ENCODE peak calls at places on chromosomes 1 and 21, in five cellular contexts. G is astrocyte of the spinal cord, Q is heart right ventricle, V is endodermal cell, Y is AG09309. E is an unnamed sample.
A peak's percentile ranks its signal among the peaks of the same experiment; 100 is the strongest.

GRCh38 chr1:65233757-65234156 is 75.6 kb upstream of the DNAJC6 start:
- DNase-seq in G (no peak), Q (no peak), V (no peak), Y (no peak), E (no peak)

GRCh38 chr1:6245869-6246496 is 2.0 kb downstream of the HES3 start:
- DNase-seq in G (peak; percentile 21), Q (no peak), V (peak; percentile 97), Y (no peak), E (no peak)

GRCh38 chr1:151547119-151547899 is 7.2 kb downstream of the TUFT1 start:
- DNase-seq in G (peak; percentile 88), Q (no peak), V (peak; percentile 93), Y (peak; percentile 87), E (peak; percentile 35)

GRCh38 chr21:43317254-43317748 is 109.6 kb downstream of the SIK1 start:
- DNase-seq in G (no peak), Q (no peak), V (no peak), Y (no peak), E (no peak)

GRCh38 chr1:160741092-160741501 is 2.0 kb downstream of the SLAMF7 start:
- DNase-seq in G (no peak), Q (no peak), V (no peak), Y (no peak), E (no peak)

GRCh38 chr1:236099622-236100021 is 34.7 kb upstream of the NID1 start:
- DNase-seq in G (no peak), Q (no peak), V (no peak), Y (no peak), E (no peak)

GRCh38 chr1:68010094-68010493 is 40.3 kb downstream of the DIRAS3 start:
- DNase-seq in G (peak; percentile 60), Q (no peak), V (no peak), Y (no peak), E (no peak)

GRCh38 chr1:20981903-20982695 is 194.6 kb downstream of the EIF4G3 start:
- DNase-seq in G (peak; percentile 46), Q (no peak), V (no peak), Y (no peak), E (no peak)

GRCh38 chr1:151991663-151992344 is 1.9 kb downstream of the S100A10 start:
- DNase-seq in G (no peak), Q (no peak), V (no peak), Y (no peak), E (no peak)

GRCh38 chr1:32939655-32940371 is 24.8 kb downstream of the RNF19B start:
- DNase-seq in G (peak; percentile 86), Q (no peak), V (no peak), Y (peak; percentile 91), E (no peak)

GRCh38 chr1:13992489-13993285 is 292.7 kb downstream of the PRDM2 start:
- DNase-seq in G (peak; percentile 68), Q (no peak), V (no peak), Y (no peak), E (no peak)

GRCh38 chr1:54323324-54323739 is 82.9 kb downstream of the SSBP3 start:
- DNase-seq in G (no peak), Q (no peak), V (peak; percentile 82), Y (no peak), E (peak; percentile 45)
- TF ChIP-seq CTCF in G (no peak), Q (no peak), V (peak; percentile 64), Y (no peak), E (no peak)

GRCh38 chr1:47911892-47912291 is 85.3 kb downstream of the TRABD2B start:
- DNase-seq in G (no peak), Q (no peak), V (no peak), Y (no peak), E (no peak)
- TF ChIP-seq CTCF in G (no peak), Q (no peak), V (no peak), Y (no peak), E (no peak)

GRCh38 chr1:119743308-119743707 is 25.4 kb downstream of the HMGCS2 start:
- DNase-seq in G (no peak), Q (peak; percentile 20), V (no peak), Y (no peak), E (no peak)
- TF ChIP-seq CTCF in G (peak; percentile 1), Q (no peak), V (no peak), Y (no peak), E (no peak)

GRCh38 chr1:59165353-59165752 is 131.5 kb upstream of the FGGY start:
- DNase-seq in G (no peak), Q (no peak), V (no peak), Y (no peak), E (no peak)
- TF ChIP-seq CTCF in G (no peak), Q (no peak), V (no peak), Y (no peak), E (no peak)

GRCh38 chr1:31672988-31673387 is 28.3 kb upstream of the PEF1 start:
- DNase-seq in G (no peak), Q (peak; percentile 59), V (no peak), Y (no peak), E (no peak)

GRCh38 chr1:31675761-31676160 is 28.1 kb downstream of the COL16A1 start:
- DNase-seq in G (no peak), Q (no peak), V (no peak), Y (no peak), E (no peak)

GRCh38 chr1:31674626-31675025 is 29.2 kb downstream of the COL16A1 start:
- DNase-seq in G (no peak), Q (no peak), V (no peak), Y (no peak), E (no peak)

GRCh38 chr1:31677401-31677800 is 26.4 kb downstream of the COL16A1 start:
- DNase-seq in G (no peak), Q (no peak), V (no peak), Y (no peak), E (no peak)

GRCh38 chr1:31675161-31675560 is 28.7 kb downstream of the COL16A1 start:
- DNase-seq in G (no peak), Q (no peak), V (no peak), Y (no peak), E (no peak)
- TF ChIP-seq CTCF in G (no peak), Q (no peak), V (no peak), Y (no peak), E (no peak)

GRCh38 chr1:172132836-172133235 is 287.6 kb upstream of the C1orf105 start:
- DNase-seq in G (no peak), Q (no peak), V (no peak), Y (no peak), E (no peak)
- TF ChIP-seq CTCF in G (no peak), Q (no peak), V (no peak), Y (no peak), E (no peak)

DNA sequence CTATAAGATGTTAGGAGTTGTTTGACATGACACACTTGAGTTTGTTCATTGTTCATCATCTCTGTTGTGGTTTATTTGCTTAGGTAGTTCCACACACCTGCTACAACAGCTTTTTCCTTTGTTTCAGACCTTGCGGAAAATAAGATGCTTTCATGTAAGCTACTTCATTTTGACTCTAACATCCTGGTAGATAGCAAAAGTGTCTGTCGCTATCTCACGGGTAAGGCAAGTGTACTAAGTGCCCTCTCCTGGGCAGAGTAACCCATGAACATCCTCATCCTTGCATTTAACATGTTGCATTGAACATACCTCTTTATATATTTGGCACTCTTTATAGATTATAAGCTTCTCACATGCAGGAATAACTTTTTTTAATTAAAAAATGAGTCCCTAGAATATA is 1.6 kb upstream of the OR10T2 start:
- DNase-seq in G (no peak), Q (no peak), V (no peak), Y (no peak), E (no peak)
- TF ChIP-seq CTCF in G (no peak), Q (no peak), V (no peak), Y (no peak), E (no peak)

GRCh38 chr21:25898671-25899070 is 163.9 kb downstream of the GABPA start:
- DNase-seq in G (no peak), Q (no peak), V (no peak), Y (no peak), E (no peak)

GRCh38 chr21:25896657-25897056 is 161.9 kb downstream of the GABPA start:
- DNase-seq in G (peak; percentile 49), Q (no peak), V (no peak), Y (no peak), E (no peak)

GRCh38 chr21:25891596-25891995 is 156.8 kb downstream of the GABPA start:
- DNase-seq in G (no peak), Q (no peak), V (no peak), Y (no peak), E (no peak)

GRCh38 chr21:25897383-25897782 is 162.6 kb downstream of the GABPA start:
- DNase-seq in G (no peak), Q (no peak), V (no peak), Y (no peak), E (no peak)

DNA sequence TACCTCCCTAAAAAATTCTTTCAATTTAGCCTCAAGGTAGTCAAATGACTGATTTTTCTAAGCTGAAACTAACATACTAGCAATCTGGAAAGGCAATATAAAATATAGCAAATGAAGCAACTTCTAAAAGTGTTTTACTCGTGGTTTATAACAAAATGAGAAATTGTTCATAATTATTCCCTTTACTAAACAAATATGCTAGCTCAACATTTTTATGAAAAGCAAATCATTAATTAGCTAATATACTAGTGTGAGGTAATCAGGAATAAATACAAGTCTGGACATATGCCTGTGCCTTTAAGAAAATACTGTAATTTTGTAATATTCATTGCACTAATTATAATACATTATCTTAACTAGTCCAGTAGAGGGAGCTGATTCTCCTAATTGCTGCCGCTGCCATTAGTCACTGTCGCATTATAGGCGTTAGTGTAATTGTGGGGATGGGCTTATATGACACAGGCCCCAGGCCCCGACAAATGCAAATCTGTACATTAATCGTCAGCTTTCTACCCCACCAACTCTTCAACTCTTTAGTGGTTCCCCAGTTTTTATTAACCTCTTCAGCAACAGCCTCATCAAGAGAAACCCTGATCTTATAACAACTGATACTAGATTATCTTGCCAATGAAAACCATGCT is 160.9 kb downstream of the GABPA start:
- DNase-seq in G (peak; percentile 36), Q (no peak), V (peak; percentile 43), Y (peak; percentile 4), E (no peak)
- TF ChIP-seq CTCF in G (peak; percentile 42), Q (peak; percentile 47), V (peak; percentile 76), Y (peak; percentile 56), E (peak; percentile 69)

DNA sequence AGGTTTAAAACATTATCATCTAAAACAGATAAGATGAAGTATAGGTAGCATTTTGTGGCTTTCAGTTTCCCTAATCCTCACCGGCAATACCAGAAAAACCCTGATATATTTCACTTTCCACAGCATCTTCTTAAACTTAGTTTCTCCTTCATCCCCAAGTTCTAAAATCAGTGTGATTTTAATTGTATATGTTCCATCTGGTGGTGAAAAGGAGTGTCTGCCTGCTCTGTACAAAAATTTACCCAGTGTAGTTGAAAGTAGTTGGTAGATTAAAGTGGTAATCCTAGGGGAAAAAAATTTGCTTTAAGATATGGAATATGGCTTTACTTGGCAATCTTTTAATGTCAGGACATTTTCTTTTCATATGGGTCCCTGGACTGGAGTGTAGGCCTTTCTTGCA is 74.3 kb downstream of the CEP350 start:
- DNase-seq in G (no peak), Q (no peak), V (no peak), Y (no peak), E (no peak)
- TF ChIP-seq CTCF in G (no peak), Q (no peak), V (no peak), Y (no peak), E (no peak)

E was measured in endothelial cell.